ENCODE peak calls at places on chromosomes 11 and 22, in ten cellular contexts. B, N, H, T, Q, Y, E, M, G and V are unnamed samples.

GRCh38 chr11:35103366-35104194 is 35.4 kb upstream of the CD44 start:
- DNase-seq in T (no peak), H (peak; percentile 27), M (no peak), E (no peak), B (peak; percentile 19), Y (no peak), N (no peak), G (no peak), Q (no peak), V (no peak)

GRCh38 chr11:130371004-130371590 is 56.4 kb upstream of the ZBTB44 start:
- DNase-seq in M (no peak), B (peak; percentile 11), Y (no peak), G (no peak), T (no peak), E (no peak), Q (no peak), N (peak; percentile 39), H (no peak), V (no peak)

GRCh38 chr22:23649071-23649501 is 17.0 kb upstream of the DRICH1 start:
- DNase-seq in N (no peak), M (no peak), E (no peak), B (no peak), T (no peak), Y (no peak), H (no peak), G (no peak), Q (no peak), V (no peak)

GRCh38 chr11:63532150-63532549 is 4.5 kb upstream of the PLAAT4 start:
- DNase-seq in N (no peak), Y (no peak), M (no peak), E (no peak), B (no peak), H (no peak), T (no peak), Q (no peak), G (no peak), V (no peak)

GRCh38 chr22:30270841-30271240 is 4.2 kb upstream of the OSM start:
- DNase-seq in M (no peak), E (no peak), B (no peak), N (no peak), Q (no peak), Y (no peak), T (no peak), H (peak; percentile 81), G (peak; percentile 66), V (peak; percentile 93)

GRCh38 chr22:41526802-41527799 is 17.2 kb downstream of the POLR3H start:
- DNase-seq in Y (peak; percentile 48), N (peak; percentile 33), T (peak; percentile 57), B (peak; percentile 43), H (peak; percentile 25), Q (no peak), G (no peak), M (no peak), E (peak; percentile 51), V (peak; percentile 42)

GRCh38 chr22:26406118-26406517 is 22.9 kb upstream of the ASPHD2 start:
- DNase-seq in E (no peak), B (no peak), N (peak; percentile 19), G (no peak), Y (no peak), H (peak; percentile 66), M (no peak), Q (no peak), T (no peak), V (peak; percentile 55)

GRCh38 chr11:34936945-34937344 is 20.5 kb downstream of the PDHX start:
- DNase-seq in E (no peak), Q (no peak), N (no peak), B (no peak), G (no peak), H (no peak), M (no peak), T (no peak), Y (no peak), V (no peak)

GRCh38 chr22:43829448-43829821 is 17.3 kb upstream of the EFCAB6 start:
- DNase-seq in T (no peak), Q (no peak), G (peak; percentile 49), M (no peak), E (peak; percentile 52), Y (peak; percentile 57), N (no peak), B (no peak), H (peak; percentile 71), V (no peak)

GRCh38 chr11:36500315-36500721 is 9.8 kb downstream of the TRAF6 start:
- DNase-seq in E (no peak), T (no peak), M (peak; percentile 21), Y (peak; percentile 77), N (peak; percentile 83), Q (no peak), B (peak; percentile 83), H (peak; percentile 96), G (peak; percentile 40), V (peak; percentile 96)

GRCh38 chr11:100208207-100208606 is 478.9 kb upstream of the ARHGAP42 start:
- DNase-seq in M (no peak), E (no peak), G (no peak), Q (no peak), Y (no peak), H (no peak), N (no peak), T (no peak), B (peak; percentile 82), V (no peak)

GRCh38 chr11:64851831-64852337 is 7.4 kb upstream of the CDC42BPG start:
- DNase-seq in Q (no peak), H (no peak), E (no peak), T (no peak), B (no peak), Y (no peak), N (no peak), M (no peak), G (no peak), V (no peak)

DNA sequence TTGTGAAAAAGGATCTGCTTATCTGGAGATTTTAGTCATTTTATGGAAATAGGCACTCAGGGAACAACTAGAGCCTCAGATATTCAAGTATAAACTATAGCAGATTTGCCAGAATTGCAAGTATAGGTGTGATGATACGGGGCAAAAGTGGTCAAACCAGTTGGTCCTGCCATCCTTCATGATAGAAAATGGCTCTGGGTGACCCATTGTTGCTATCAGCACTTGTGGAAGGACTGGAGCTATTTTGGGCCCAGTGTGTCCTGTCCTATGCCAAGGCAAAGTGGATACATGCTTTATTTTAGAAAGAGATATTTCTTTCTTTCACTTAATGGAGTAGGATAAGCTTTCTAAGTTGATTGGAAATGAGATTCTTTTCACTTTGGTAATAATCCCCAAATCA is 85.2 kb downstream of the PPP6R3 start:
- DNase-seq in Q (no peak), T (no peak), B (peak; percentile 80), E (no peak), Y (no peak), N (peak; percentile 60), H (no peak), M (no peak), G (peak; percentile 11), V (no peak)
- TF ChIP-seq CTCF in Q (no peak), T (no peak), B (no peak), E (no peak), Y (no peak), N (no peak), H (no peak), M (no peak), G (no peak), V (no peak)

DNA sequence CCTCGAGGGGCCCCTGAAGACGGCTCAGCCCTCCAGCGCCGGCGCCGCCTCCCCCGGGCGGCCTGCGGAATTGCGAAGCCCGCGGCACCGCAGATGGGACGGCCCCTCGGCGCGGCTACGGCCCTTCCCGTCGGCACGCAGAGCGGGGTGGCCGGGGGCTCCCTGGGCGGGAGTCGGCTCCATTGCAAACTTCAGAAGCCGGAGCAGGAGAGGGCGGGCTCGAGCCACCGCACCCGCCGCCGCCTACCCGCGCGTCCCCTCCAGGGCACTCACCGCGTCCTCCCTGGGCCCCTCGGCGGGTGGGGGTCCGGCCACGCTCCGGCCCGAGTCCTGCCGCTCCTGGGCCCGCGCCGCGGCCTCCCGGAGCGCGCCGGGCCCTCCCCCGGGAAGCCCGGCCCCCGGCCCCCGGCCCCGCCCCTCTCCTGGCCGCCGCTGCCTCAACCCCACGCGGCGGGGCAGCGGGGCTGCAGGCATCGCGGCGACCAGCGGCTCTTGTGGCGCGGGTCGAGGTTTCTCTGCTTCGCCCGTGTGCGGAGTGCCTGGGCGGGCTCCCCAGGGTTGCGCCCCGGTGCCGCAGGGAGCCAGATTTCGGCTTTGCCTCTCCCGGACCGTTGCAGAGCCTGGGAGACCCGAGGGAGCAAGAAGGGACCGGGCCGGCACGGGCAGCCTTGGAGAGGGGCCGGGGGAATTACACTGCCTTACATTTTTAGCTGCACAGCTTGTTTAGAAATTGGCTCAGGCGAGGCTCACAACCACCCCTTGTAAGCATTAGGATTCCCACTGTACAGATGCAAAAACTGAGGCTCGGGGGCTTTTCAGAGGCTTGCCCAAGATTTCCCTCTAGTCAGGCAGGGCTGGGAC is at the start of gene PACSIN3:
- DNase-seq in N (peak; percentile 63), E (peak; percentile 25), T (peak; percentile 66), M (no peak), G (peak; percentile 43), B (peak; percentile 55), Y (peak; percentile 82), Q (no peak), H (peak; percentile 19), V (peak; percentile 24)
- TF ChIP-seq CTCF in N (no peak), E (no peak), T (peak; percentile 26), M (peak; percentile 12), G (no peak), B (peak; percentile 4), Y (no peak), Q (no peak), H (no peak), V (no peak)

DNA sequence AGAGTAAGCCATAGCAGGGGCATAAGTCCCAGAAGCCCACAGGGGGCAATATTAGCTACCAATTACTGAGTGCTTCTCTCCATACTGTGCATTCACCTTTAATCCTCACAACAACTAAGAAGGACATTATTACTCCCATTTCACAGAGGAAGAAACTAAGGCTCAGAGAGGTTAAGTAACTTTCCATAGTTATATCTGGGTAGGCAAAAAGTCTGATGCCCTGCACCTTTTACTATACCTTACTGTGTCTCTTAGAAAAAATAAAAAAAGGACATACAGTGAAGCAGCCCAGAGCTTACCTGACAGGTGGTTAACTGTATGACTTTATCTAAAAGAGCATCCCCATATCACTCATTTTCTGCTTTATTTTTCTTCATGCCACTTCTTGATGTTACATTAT is 2.6 kb downstream of the SERGEF start:
- DNase-seq in H (no peak), G (no peak), Y (no peak), M (no peak), Q (no peak), N (no peak), E (no peak), B (no peak), T (no peak), V (no peak)
- TF ChIP-seq CTCF in H (peak; percentile 2), G (no peak), Y (no peak), M (no peak), Q (no peak), N (no peak), E (no peak), B (no peak), T (no peak), V (no peak)

DNA sequence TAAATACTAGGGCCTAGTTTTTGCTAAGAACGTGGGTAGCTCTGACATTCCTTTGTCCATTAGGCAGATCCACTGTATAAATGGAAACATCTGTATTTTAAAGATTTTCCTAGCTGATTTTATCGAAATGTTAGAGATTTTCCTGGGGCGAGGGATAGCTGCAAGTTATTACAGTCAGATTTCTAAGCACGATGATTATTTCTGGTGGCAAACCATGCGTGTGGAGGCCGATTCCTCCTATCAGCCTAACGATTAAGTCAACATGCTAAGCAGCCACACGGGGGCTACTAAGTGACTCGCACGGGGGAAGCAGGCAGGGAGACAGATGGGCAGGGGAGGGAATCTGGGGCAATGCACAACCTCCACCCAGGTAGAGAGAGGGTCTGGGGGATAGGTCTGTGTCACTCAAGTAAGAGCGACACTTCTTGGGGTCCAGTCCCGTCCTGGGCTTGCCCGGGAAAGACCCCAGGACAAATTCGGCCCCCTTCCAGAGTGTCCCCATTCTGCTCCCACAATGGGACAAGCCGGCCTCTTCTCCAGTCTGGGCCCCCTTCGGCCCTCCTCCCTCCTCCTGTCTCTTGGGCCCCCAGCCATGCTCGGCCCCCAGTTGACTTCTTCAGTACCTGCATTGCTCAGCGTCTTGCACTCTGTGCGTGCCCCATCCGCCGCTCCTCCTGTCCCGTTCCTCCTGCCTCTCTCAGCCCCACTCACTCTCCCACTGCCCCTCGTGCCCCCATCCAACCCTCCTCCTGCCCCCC is 571 bp downstream of the C11orf24 start:
- DNase-seq in E (peak; percentile 40), G (peak; percentile 61), M (peak; percentile 48), Q (peak; percentile 61), H (peak; percentile 83), N (peak; percentile 79), B (peak; percentile 76), T (peak; percentile 55), Y (peak; percentile 83), V (peak; percentile 82)
- TF ChIP-seq CTCF in E (no peak), G (peak; percentile 53), M (peak; percentile 49), Q (peak; percentile 58), H (peak; percentile 57), N (peak; percentile 58), B (peak; percentile 65), T (peak; percentile 32), Y (peak; percentile 39), V (peak; percentile 57)